ENCODE peak calls at places on chromosomes 3 and 15, in ten cellular contexts. M is esophagus squamous epithelium, O is HepG2, Y is heart right ventricle, L is uterus, K is left lung, Q is foreskin fibroblast, A is A549, R is left ventricle myocardium inferior, E is stomach. U is an unnamed sample.

GRCh38 chr15:62935300-62936081 is 107.1 kb upstream of the TPM1 start:
- DNase-seq in L (no peak), Q (no peak), K (no peak), Y (no peak), O (peak; percentile 21), E (no peak), A (no peak), R (no peak), M (no peak), U (no peak)

GRCh38 chr3:175731543-175731942 is 872.4 kb downstream of the NAALADL2 start:
- DNase-seq in E (no peak), M (no peak), A (no peak), Y (no peak), R (no peak), K (no peak), O (no peak), Q (no peak), L (no peak), U (no peak)

GRCh38 chr3:115922681-115923347 is 299.5 kb downstream of the GAP43 start:
- DNase-seq in Q (peak; percentile 20), O (peak; percentile 10), A (peak; percentile 15), M (no peak), K (no peak), L (no peak), E (no peak), Y (no peak), R (no peak), U (no peak)

GRCh38 chr3:6262035-6262434 is 598.9 kb upstream of the GRM7 start:
- DNase-seq in M (no peak), Y (no peak), L (no peak), O (no peak), Q (no peak), K (no peak), R (no peak), A (no peak), E (no peak), U (no peak)

GRCh38 chr3:23198801-23199200 is 4.3 kb upstream of the UBE2E2 start:
- DNase-seq in M (no peak), Y (no peak), O (no peak), Q (peak; percentile 67), E (no peak), A (no peak), L (no peak), K (no peak), R (no peak), U (no peak)

GRCh38 chr3:42556089-42556632 is 25.6 kb downstream of the SEC22C start:
- DNase-seq in Q (no peak), O (no peak), L (no peak), Y (no peak), K (no peak), E (no peak), R (no peak), M (no peak), A (no peak), U (no peak)

GRCh38 chr3:120908030-120908802 is at the start of gene STXBP5L:
- DNase-seq in L (peak; percentile 71), E (peak; percentile 82), A (peak; percentile 71), Q (peak; percentile 48), Y (peak; percentile 48), O (peak; percentile 51), R (peak; percentile 33), K (peak; percentile 55), M (no peak), U (peak; percentile 16)

GRCh38 chr3:98778852-98779379 is 15.8 kb downstream of the ST3GAL6 start:
- DNase-seq in R (no peak), L (peak; percentile 25), Y (peak; percentile 34), Q (peak; percentile 70), E (no peak), O (peak; percentile 97), A (no peak), K (no peak), M (no peak), U (no peak)

GRCh38 chr15:35741881-35742280 is 195.9 kb upstream of the DPH6 start:
- DNase-seq in E (no peak), L (no peak), R (no peak), M (no peak), Y (no peak), Q (peak; percentile 28), K (no peak), O (no peak), A (no peak), U (no peak)

GRCh38 chr3:66439666-66440344 is 61.0 kb downstream of the LRIG1 start:
- DNase-seq in Y (no peak), L (peak; percentile 60), Q (no peak), O (no peak), E (no peak), A (no peak), R (no peak), M (no peak), K (no peak), U (no peak)

GRCh38 chr3:38307599-38307998 is 25.5 kb downstream of the SLC22A14 start:
- DNase-seq in E (no peak), K (no peak), O (no peak), L (no peak), M (no peak), A (no peak), Q (no peak), R (no peak), Y (no peak), U (no peak)

GRCh38 chr15:63600001-63600645 is 2.9 kb downstream of the FBXL22 start:
- DNase-seq in Y (no peak), O (no peak), E (no peak), Q (no peak), L (no peak), M (no peak), R (no peak), A (peak; percentile 56), K (no peak), U (no peak)

GRCh38 chr15:94174399-94174802 is 57.0 kb upstream of the MCTP2 start:
- DNase-seq in L (no peak), A (no peak), E (no peak), Y (no peak), Q (peak; percentile 10), O (no peak), R (no peak), K (no peak), M (no peak), U (peak; percentile 7)

GRCh38 chr3:112856537-112856936 is 9.9 kb upstream of the CD200R1L start:
- DNase-seq in R (no peak), Q (no peak), Y (no peak), O (no peak), L (no peak), A (no peak), K (no peak), E (no peak), M (no peak), U (no peak)

GRCh38 chr3:62562017-62562416 is 188.7 kb upstream of the FEZF2 start:
- DNase-seq in K (no peak), O (no peak), Y (no peak), Q (peak; percentile 77), L (no peak), R (no peak), E (no peak), M (no peak), A (no peak), U (no peak)

GRCh38 chr3:69542265-69543079 is 156.6 kb upstream of the FRMD4B start:
- DNase-seq in A (peak; percentile 13), E (no peak), O (no peak), R (peak; percentile 46), M (no peak), Y (no peak), K (peak; percentile 64), L (no peak), Q (no peak), U (no peak)
- H3K4me3 ChIP-seq in A (peak overlapping the region; percentile 39), E (peak overlapping the region; percentile 45), O (no peak overlapping the region), R (peak overlapping the region; percentile 82), M (peak overlapping the region; percentile 47), Y (peak overlapping the region; percentile 63), K (peak overlapping the region; percentile 51), L (peak overlapping the region; percentile 38), Q (no peak overlapping the region), U (no peak overlapping the region)

DNA sequence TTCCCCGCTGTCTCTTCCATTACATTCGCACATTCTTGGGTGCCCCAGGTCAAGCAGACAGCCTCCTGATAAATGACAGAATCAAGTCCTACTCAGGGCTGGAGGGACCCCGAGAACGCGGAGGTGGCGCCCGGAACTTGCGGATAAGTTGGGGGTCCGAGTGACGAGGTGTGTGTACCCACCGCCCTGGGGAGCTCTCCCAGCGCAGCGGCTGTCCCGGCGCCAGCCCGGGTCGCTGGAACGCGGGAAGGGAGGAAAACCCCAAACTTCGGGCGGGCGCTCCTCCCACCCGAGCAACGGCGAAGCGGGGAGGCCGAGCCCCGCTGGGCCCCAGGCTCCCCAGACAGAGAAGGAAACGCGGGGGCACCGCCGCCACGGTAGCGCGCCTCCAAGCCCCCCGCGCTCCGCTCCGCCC is 550 bp downstream of the CLN6 start:
- DNase-seq in O (no peak), A (peak; percentile 19), R (no peak), M (no peak), K (no peak), L (peak; percentile 25), Y (no peak), E (no peak), Q (no peak), U (no peak)
- TF ChIP-seq CTCF in O (no peak), A (no peak), R (no peak), M (no peak), K (no peak), L (no peak), Y (no peak), E (no peak), Q (no peak), U (no peak)

GRCh38 chr15:38257676-38258075 is 5.0 kb downstream of the SPRED1 start:
- DNase-seq in O (no peak), A (no peak), R (no peak), M (no peak), K (no peak), E (no peak), L (no peak), Y (no peak), Q (no peak), U (no peak)

GRCh38 chr15:38254065-38254883 is 1.6 kb downstream of the SPRED1 start:
- DNase-seq in O (peak; percentile 69), E (peak; percentile 53), M (no peak), L (peak; percentile 35), A (peak; percentile 60), K (peak; percentile 57), Y (peak; percentile 24), Q (peak; percentile 39), R (no peak), U (peak; percentile 33)

GRCh38 chr15:38252481-38253311 is at the start of gene SPRED1:
- DNase-seq in E (peak; percentile 63), M (no peak), R (peak; percentile 82), K (peak; percentile 78), A (no peak), Y (peak; percentile 81), L (peak; percentile 69), Q (peak; percentile 44), O (peak; percentile 14), U (no peak)

GRCh38 chr15:38253448-38253847 is 812 bp downstream of the SPRED1 start:
- DNase-seq in Y (no peak), R (no peak), Q (peak; percentile 64), L (no peak), A (peak; percentile 51), M (no peak), E (no peak), O (no peak), K (no peak), U (no peak)

GRCh38 chr15:38255690-38256089 is 3.1 kb downstream of the SPRED1 start:
- DNase-seq in E (no peak), Q (no peak), Y (no peak), R (no peak), L (no peak), K (no peak), O (no peak), M (no peak), A (no peak), U (no peak)
- H3K4me3 ChIP-seq in E (no peak overlapping the region), Q (peak overlapping the region; percentile 91), Y (peak overlapping the region; percentile 94), R (peak overlapping the region; percentile 91), L (no peak overlapping the region), K (peak overlapping the region; percentile 81), O (peak overlapping the region; percentile 84), M (no peak overlapping the region), A (no peak overlapping the region), U (no peak overlapping the region)

GRCh38 chr3:44198957-44199269 is 42.8 kb upstream of the TOPAZ1 start:
- DNase-seq in Q (no peak), E (no peak), K (no peak), O (no peak), L (no peak), Y (no peak), R (no peak), M (no peak), A (no peak), U (no peak)
- TF ChIP-seq CTCF in Q (no peak), E (no peak), K (no peak), O (no peak), L (no peak), Y (no peak), R (no peak), M (no peak), A (no peak), U (no peak)